ENCODE peak calls at places on chromosomes 6 and 20, in four cellular contexts. One of them, this sample, is unnamed.
A peak's percentile ranks its signal among the peaks of the same experiment; 100 is the strongest.

GRCh38 chr6:18632670-18633410 is 245.7 kb downstream of the RNF144B start:
- DNase-seq in body of pancreas: no peak
- DNase-seq in mammary epithelial cell: peak; percentile 31
- DNase-seq in bronchial epithelial cell: peak; percentile 46
- DNase-seq in this sample: peak; percentile 61

GRCh38 chr20:47754301-47754700 is 31.0 kb downstream of the SULF2 start:
- DNase-seq in body of pancreas: no peak
- DNase-seq in mammary epithelial cell: no peak
- DNase-seq in bronchial epithelial cell: no peak
- DNase-seq in this sample: no peak

GRCh38 chr6:125445054-125445453 is 143.3 kb upstream of the HDDC2 start:
- DNase-seq in body of pancreas: no peak
- DNase-seq in mammary epithelial cell: no peak
- DNase-seq in bronchial epithelial cell: no peak
- DNase-seq in this sample: no peak

GRCh38 chr20:59692139-59692538 is 87.8 kb downstream of the PHACTR3 start:
- DNase-seq in body of pancreas: no peak
- DNase-seq in mammary epithelial cell: no peak
- DNase-seq in bronchial epithelial cell: no peak
- DNase-seq in this sample: no peak

GRCh38 chr6:87540541-87540940 is 49.2 kb downstream of the RARS2 start:
- DNase-seq in body of pancreas: no peak
- DNase-seq in mammary epithelial cell: no peak
- DNase-seq in bronchial epithelial cell: no peak
- DNase-seq in this sample: no peak

GRCh38 chr6:56595490-56596122 is 47.1 kb downstream of the DST start:
- DNase-seq in body of pancreas: peak; percentile 30
- DNase-seq in mammary epithelial cell: peak; percentile 29
- DNase-seq in bronchial epithelial cell: peak; percentile 65
- DNase-seq in this sample: peak; percentile 64

GRCh38 chr6:129586815-129587214 is 123.2 kb downstream of the ARHGAP18 start:
- DNase-seq in body of pancreas: no peak
- DNase-seq in mammary epithelial cell: no peak
- DNase-seq in bronchial epithelial cell: no peak
- DNase-seq in this sample: no peak

GRCh38 chr6:7721654-7722053 is 4.2 kb upstream of the BMP6 start:
- DNase-seq in body of pancreas: no peak
- DNase-seq in mammary epithelial cell: peak; percentile 26
- DNase-seq in bronchial epithelial cell: peak; percentile 47
- DNase-seq in this sample: peak; percentile 46

GRCh38 chr6:72365773-72366172 is 256.1 kb upstream of the KCNQ5 start:
- DNase-seq in body of pancreas: no peak
- DNase-seq in mammary epithelial cell: no peak
- DNase-seq in bronchial epithelial cell: no peak
- DNase-seq in this sample: no peak

GRCh38 chr6:157328108-157328692 is 4.9 kb upstream of the TMEM242 start:
- DNase-seq in body of pancreas: no peak
- DNase-seq in mammary epithelial cell: peak; percentile 61
- DNase-seq in bronchial epithelial cell: peak; percentile 81
- DNase-seq in this sample: peak; percentile 45

GRCh38 chr20:2331092-2331491 is 35.3 kb downstream of the TGM3 start:
- DNase-seq in body of pancreas: no peak
- DNase-seq in mammary epithelial cell: no peak
- DNase-seq in bronchial epithelial cell: no peak
- DNase-seq in this sample: no peak

GRCh38 chr20:58131111-58131510 is 97.3 kb downstream of the ANKRD60 start:
- DNase-seq in body of pancreas: no peak
- DNase-seq in mammary epithelial cell: no peak
- DNase-seq in bronchial epithelial cell: peak; percentile 28
- DNase-seq in this sample: no peak

GRCh38 chr6:22053385-22053997 is 243.3 kb downstream of the PRL start:
- DNase-seq in body of pancreas: no peak
- DNase-seq in mammary epithelial cell: no peak
- DNase-seq in bronchial epithelial cell: no peak
- DNase-seq in this sample: no peak

GRCh38 chr6:56282391-56282790 is 35.0 kb upstream of the COL21A1 start:
- DNase-seq in body of pancreas: no peak
- DNase-seq in mammary epithelial cell: no peak
- DNase-seq in bronchial epithelial cell: no peak
- DNase-seq in this sample: no peak

GRCh38 chr20:39318911-39319310 is 356.8 kb downstream of the DHX35 start:
- DNase-seq in body of pancreas: no peak
- DNase-seq in mammary epithelial cell: no peak
- DNase-seq in bronchial epithelial cell: no peak
- DNase-seq in this sample: no peak

GRCh38 chr6:69427882-69428281 is 368.9 kb downstream of the LMBRD1 start:
- DNase-seq in body of pancreas: no peak
- DNase-seq in mammary epithelial cell: no peak
- DNase-seq in bronchial epithelial cell: no peak
- DNase-seq in this sample: no peak

GRCh38 chr6:134744301-134744700 is 205.6 kb downstream of the ALDH8A1 start:
- DNase-seq in body of pancreas: no peak
- DNase-seq in mammary epithelial cell: no peak
- DNase-seq in bronchial epithelial cell: no peak
- DNase-seq in this sample: no peak

GRCh38 chr6:36933102-36933501 is 21.4 kb upstream of the PI16 start:
- DNase-seq in body of pancreas: no peak
- DNase-seq in mammary epithelial cell: peak; percentile 23
- DNase-seq in bronchial epithelial cell: peak; percentile 59
- DNase-seq in this sample: peak; percentile 43